ENCODE peak calls at places on chromosome 3, in eight cellular contexts. T is CD14-positive monocyte, R is HFF-Myc, X is endodermal cell, H is GM20000, C is upper lobe of right lung, M is kidney, B is astrocyte of the spinal cord. D is an unnamed sample.

GRCh38 chr3:73021301-73021700 is 24.7 kb downstream of the PPP4R2 start:
- DNase-seq in T (no peak), R (no peak), X (no peak), H (no peak), C (no peak), M (no peak), B (no peak), D (no peak)

GRCh38 chr3:52126036-52126435 is 28.2 kb downstream of the POC1A start:
- DNase-seq in T (peak), R (no peak), X (no peak), H (no peak), C (no peak), M (peak), B (peak), D (no peak)

GRCh38 chr3:12948891-12949711 is 107.7 kb upstream of the RPL32 start:
- DNase-seq in T (no peak), R (no peak), X (no peak), H (peak), C (peak), M (peak), B (peak), D (no peak)

GRCh38 chr3:10416730-10417300 is 88.6 kb downstream of the ATP2B2 start:
- DNase-seq in T (no peak), R (no peak), X (no peak), H (no peak), C (no peak), M (peak), B (no peak), D (no peak)

GRCh38 chr3:21484323-21485154 is 266.5 kb downstream of the ZNF385D start:
- DNase-seq in T (no peak), R (peak), X (peak), H (peak), C (no peak), M (no peak), B (peak), D (peak)

GRCh38 chr3:113268917-113269316 is 57.6 kb downstream of the BOC start:
- DNase-seq in T (no peak), R (no peak), X (no peak), H (no peak), C (no peak), M (no peak), B (no peak), D (no peak)

GRCh38 chr3:114711321-114711891 is 417.6 kb downstream of the TIGIT start:
- DNase-seq in T (no peak), R (no peak), X (no peak), H (no peak), C (no peak), M (no peak), B (no peak), D (no peak)

GRCh38 chr3:127597020-127597771 is 1.0 kb upstream of the MCM2 start:
- DNase-seq in T (no peak), R (no peak), X (no peak), H (no peak), C (no peak), M (no peak), B (no peak), D (no peak)

GRCh38 chr3:41854956-41855355 is 106.9 kb downstream of the ULK4 start:
- DNase-seq in T (no peak), R (no peak), X (no peak), H (no peak), C (no peak), M (no peak), B (no peak), D (no peak)

GRCh38 chr3:112741956-112742355 is 101.0 kb upstream of the CCDC80 start:
- DNase-seq in T (no peak), R (no peak), X (no peak), H (no peak), C (no peak), M (no peak), B (no peak), D (no peak)

GRCh38 chr3:172539273-172539672 is 16.0 kb upstream of the TNFSF10 start:
- DNase-seq in T (no peak), R (no peak), X (no peak), H (no peak), C (no peak), M (no peak), B (no peak), D (no peak)

GRCh38 chr3:51605938-51606337 is 65.1 kb upstream of the TEX264 start:
- DNase-seq in T (no peak), R (no peak), X (no peak), H (no peak), C (no peak), M (no peak), B (no peak), D (no peak)

GRCh38 chr3:23810342-23811116 is 4.8 kb downstream of the UBE2E1 start:
- DNase-seq in T (no peak), R (no peak), X (peak), H (peak), C (peak), M (peak), B (peak), D (peak)

GRCh38 chr3:160154033-160154432 is 71.2 kb upstream of the C3orf80 start:
- DNase-seq in T (no peak), R (no peak), X (no peak), H (no peak), C (no peak), M (no peak), B (peak), D (no peak)

GRCh38 chr3:115236496-115236895 is 89.4 kb upstream of the ZBTB20 start:
- DNase-seq in T (no peak), R (no peak), X (no peak), H (no peak), C (no peak), M (no peak), B (no peak), D (no peak)

GRCh38 chr3:179541094-179541493 is 21.6 kb upstream of the ACTL6A start:
- DNase-seq in T (no peak), R (no peak), X (no peak), H (no peak), C (no peak), M (no peak), B (no peak), D (no peak)

GRCh38 chr3:31831526-31832034 is 149.5 kb downstream of the OSBPL10 start:
- DNase-seq in T (no peak), R (no peak), X (no peak), H (no peak), C (no peak), M (no peak), B (no peak), D (no peak)

GRCh38 chr3:123055352-123055751 is 11.5 kb upstream of the PDIA5 start:
- DNase-seq in T (no peak), R (no peak), X (no peak), H (no peak), C (no peak), M (no peak), B (no peak), D (no peak)

GRCh38 chr3:42778644-42779043 is 5.6 kb upstream of the CCDC13 start:
- DNase-seq in T (no peak), R (no peak), X (no peak), H (no peak), C (no peak), M (no peak), B (peak), D (no peak)

GRCh38 chr3:179768080-179768479 is 115.2 kb downstream of the USP13 start:
- DNase-seq in T (no peak), R (peak), X (peak), H (no peak), C (no peak), M (no peak), B (peak), D (no peak)

GRCh38 chr3:14278799-14279705 is 100.4 kb downstream of the LSM3 start:
- DNase-seq in T (no peak), R (no peak), X (peak), H (no peak), C (no peak), M (no peak), B (no peak), D (no peak)

GRCh38 chr3:107429330-107430181 is 52.3 kb downstream of the CCDC54 start:
- DNase-seq in T (peak), R (peak), X (peak), H (peak), C (peak), M (peak), B (peak), D (peak)

GRCh38 chr3:48662753-48663488 is at the start of gene CELSR3:
- DNase-seq in T (no peak), R (peak), X (peak), H (peak), C (peak), M (peak), B (peak), D (peak)

GRCh38 chr3:15300318-15301078 is 31.9 kb downstream of the SH3BP5 start:
- DNase-seq in T (peak), R (no peak), X (no peak), H (no peak), C (no peak), M (peak), B (peak), D (no peak)

GRCh38 chr3:56976666-56977560 is 83.6 kb upstream of the SPATA12 start:
- DNase-seq in T (no peak), R (peak), X (no peak), H (no peak), C (no peak), M (no peak), B (peak), D (no peak)

GRCh38 chr3:194117114-194117845 is 18.7 kb upstream of the HES1 start:
- DNase-seq in T (no peak), R (no peak), X (no peak), H (no peak), C (no peak), M (no peak), B (no peak), D (no peak)

GRCh38 chr3:70561796-70562195 is 249.4 kb upstream of the MDFIC2 start:
- DNase-seq in T (no peak), R (no peak), X (no peak), H (no peak), C (no peak), M (no peak), B (peak), D (no peak)

GRCh38 chr3:135097276-135097946 is 302.4 kb downstream of the EPHB1 start:
- DNase-seq in T (no peak), R (no peak), X (peak), H (no peak), C (no peak), M (no peak), B (no peak), D (no peak)

GRCh38 chr3:195203631-195204030 is 67.3 kb downstream of the XXYLT1 start:
- DNase-seq in T (no peak), R (no peak), X (peak), H (no peak), C (no peak), M (no peak), B (no peak), D (no peak)

GRCh38 chr3:134630506-134630905 is 20.3 kb downstream of the KY start:
- DNase-seq in T (no peak), R (no peak), X (peak), H (no peak), C (no peak), M (no peak), B (no peak), D (no peak)

GRCh38 chr3:8355346-8355745 is 146.3 kb upstream of the LMCD1 start:
- DNase-seq in T (no peak), R (no peak), X (no peak), H (no peak), C (no peak), M (no peak), B (no peak), D (no peak)

GRCh38 chr3:61704807-61705206 is 143.4 kb downstream of the PTPRG start:
- DNase-seq in T (no peak), R (no peak), X (peak), H (no peak), C (no peak), M (no peak), B (no peak), D (no peak)

GRCh38 chr3:195546130-195546560 is 3.0 kb upstream of the PPP1R2 start:
- DNase-seq in T (no peak), R (peak), X (no peak), H (no peak), C (no peak), M (peak), B (peak), D (peak)

GRCh38 chr3:136171097-136171542 is 25.0 kb downstream of the MSL2 start:
- DNase-seq in T (no peak), R (no peak), X (no peak), H (no peak), C (no peak), M (no peak), B (no peak), D (no peak)

GRCh38 chr3:27484002-27484844 is at the start of gene SLC4A7:
- DNase-seq in T (peak), R (peak), X (peak), H (peak), C (peak), M (peak), B (peak), D (peak)

GRCh38 chr3:150090877-150091276 is 120.2 kb upstream of the PFN2 start:
- DNase-seq in T (no peak), R (no peak), X (no peak), H (no peak), C (no peak), M (no peak), B (no peak), D (no peak)

DNA sequence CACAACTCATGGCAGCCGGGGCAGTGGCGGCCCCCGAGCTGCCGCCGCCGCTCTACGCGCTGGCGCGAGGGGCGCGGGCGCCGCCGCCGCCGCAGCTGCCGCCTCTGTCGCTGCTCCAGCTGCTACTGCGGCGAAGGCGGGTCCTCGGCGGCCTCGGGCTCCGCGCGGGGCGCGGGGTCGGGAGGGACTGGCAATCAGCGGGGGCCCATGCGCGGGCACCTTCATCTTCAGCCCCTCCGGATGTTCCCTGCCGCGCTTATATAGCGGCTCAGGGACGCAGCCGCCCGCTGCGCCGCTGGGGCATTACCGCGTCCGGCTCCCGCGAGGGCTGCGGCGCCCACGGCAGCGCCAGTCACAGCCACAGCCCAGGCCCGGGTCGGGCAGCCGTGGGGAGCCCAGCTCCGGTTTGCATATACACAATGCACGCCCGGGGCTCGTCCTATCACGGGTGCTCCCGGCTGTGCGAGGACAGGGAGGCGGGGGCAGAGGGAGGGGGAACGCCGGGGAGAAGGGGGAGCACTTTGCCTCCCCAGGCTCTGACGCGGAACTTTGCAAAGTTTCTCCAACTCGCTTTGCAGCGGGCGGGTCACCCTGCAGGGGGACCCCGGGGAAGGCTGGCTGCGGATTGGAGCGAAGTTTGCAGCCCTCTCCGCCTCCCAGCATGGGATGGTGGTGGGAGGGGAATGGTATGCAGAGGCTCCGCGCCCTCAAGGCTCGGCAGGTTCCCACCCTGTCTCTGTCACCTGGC is at the start of gene VGLL3:
- DNase-seq in T (no peak), R (peak), X (peak), H (peak), C (peak), M (peak), B (peak), D (peak)
- TF ChIP-seq CTCF in T (no peak), R (no peak), X (peak), H (no peak), C (no peak), M (no peak), B (peak), D (peak)

DNA sequence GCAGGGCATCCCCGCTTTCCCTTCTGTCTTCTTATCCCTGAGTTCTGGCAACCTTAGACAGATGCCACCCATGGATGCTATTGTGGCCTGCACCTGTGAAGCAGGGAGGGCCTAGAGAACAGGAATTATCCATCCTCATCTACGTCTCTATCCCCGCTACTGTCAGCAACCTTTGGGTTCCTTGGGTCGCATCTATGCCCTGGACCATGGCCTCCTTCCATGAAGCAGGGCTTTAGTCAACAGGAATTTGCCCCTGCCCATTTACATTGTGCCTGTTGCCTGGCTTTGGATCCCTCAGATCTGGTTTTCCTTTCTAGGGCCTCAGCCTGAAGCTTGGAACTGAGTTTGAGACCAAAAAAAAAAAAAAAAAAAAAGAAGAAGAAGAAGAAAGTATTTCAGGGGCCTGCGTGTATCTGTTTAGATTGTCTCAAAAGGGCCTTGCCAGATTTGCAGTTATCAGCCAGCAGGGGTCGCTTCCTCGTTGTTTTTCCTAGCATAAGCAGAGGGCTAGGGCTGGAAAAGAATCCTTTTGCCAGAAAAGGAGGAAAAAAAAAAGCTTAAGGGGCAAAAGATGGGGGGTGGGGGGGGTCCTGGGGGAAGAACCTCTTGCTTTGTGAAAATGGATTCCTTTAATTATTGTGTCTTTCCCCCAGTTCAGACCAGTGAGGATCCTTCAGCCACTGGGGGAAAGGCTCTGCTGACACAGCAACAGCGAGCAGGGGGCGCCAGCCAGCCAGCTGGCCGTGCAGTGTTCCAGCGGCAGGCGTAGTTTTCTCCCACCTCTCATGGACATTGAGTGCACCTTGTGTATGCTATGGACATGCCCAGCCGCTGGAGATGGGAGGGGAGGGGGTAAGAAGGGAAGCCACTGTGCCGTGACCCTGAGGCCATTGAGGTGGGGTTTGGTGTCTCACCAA is 65.7 kb upstream of the ALDH1L1 start:
- DNase-seq in T (no peak), R (peak), X (peak), H (no peak), C (peak), M (no peak), B (peak), D (peak)
- TF ChIP-seq CTCF in T (peak), R (peak), X (peak), H (peak), C (peak), M (peak), B (peak), D (peak)

GRCh38 chr3:36698314-36698713 is 66.0 kb downstream of the DCLK3 start:
- DNase-seq in T (no peak), R (no peak), X (peak), H (no peak), C (no peak), M (no peak), B (no peak), D (no peak)
- TF ChIP-seq CTCF in T (no peak), R (no peak), X (no peak), H (no peak), C (no peak), M (no peak), B (no peak), D (no peak)

GRCh38 chr3:38960953-38961622 is 90.7 kb downstream of the SCN11A start:
- DNase-seq in T (no peak), R (peak), X (peak), H (peak), C (no peak), M (no peak), B (peak), D (no peak)
- TF ChIP-seq CTCF in T (peak), R (peak), X (peak), H (peak), C (peak), M (peak), B (peak), D (peak)

GRCh38 chr3:101544181-101544850 is 17.4 kb upstream of the TRMT10C start:
- DNase-seq in T (no peak), R (no peak), X (no peak), H (no peak), C (no peak), M (no peak), B (no peak), D (no peak)
- TF ChIP-seq CTCF in T (no peak), R (no peak), X (peak), H (no peak), C (no peak), M (no peak), B (peak), D (peak)

GRCh38 chr3:129326138-129326537 is 47.5 kb downstream of the HMCES start:
- DNase-seq in T (no peak), R (no peak), X (peak), H (no peak), C (no peak), M (peak), B (no peak), D (no peak)

GRCh38 chr3:129324855-129325254 is 46.2 kb downstream of the HMCES start:
- DNase-seq in T (no peak), R (no peak), X (peak), H (no peak), C (no peak), M (peak), B (no peak), D (no peak)

GRCh38 chr3:129325383-129325782 is 46.7 kb downstream of the HMCES start:
- DNase-seq in T (no peak), R (no peak), X (no peak), H (no peak), C (no peak), M (peak), B (no peak), D (no peak)

GRCh38 chr3:129321887-129322286 is 43.2 kb downstream of the HMCES start:
- DNase-seq in T (no peak), R (no peak), X (no peak), H (no peak), C (no peak), M (no peak), B (no peak), D (no peak)

GRCh38 chr3:129323651-129324294 is 45.1 kb downstream of the HMCES start:
- DNase-seq in T (no peak), R (no peak), X (peak), H (peak), C (no peak), M (peak), B (no peak), D (no peak)
- TF ChIP-seq CTCF in T (peak), R (no peak), X (peak), H (peak), C (peak), M (no peak), B (no peak), D (no peak)

GRCh38 chr3:100306695-100307094 is 27.9 kb upstream of the NIT2 start:
- DNase-seq in T (no peak), R (no peak), X (no peak), H (no peak), C (no peak), M (no peak), B (no peak), D (no peak)
- TF ChIP-seq CTCF in T (no peak), R (no peak), X (no peak), H (no peak), C (no peak), M (no peak), B (no peak), D (no peak)

DNA sequence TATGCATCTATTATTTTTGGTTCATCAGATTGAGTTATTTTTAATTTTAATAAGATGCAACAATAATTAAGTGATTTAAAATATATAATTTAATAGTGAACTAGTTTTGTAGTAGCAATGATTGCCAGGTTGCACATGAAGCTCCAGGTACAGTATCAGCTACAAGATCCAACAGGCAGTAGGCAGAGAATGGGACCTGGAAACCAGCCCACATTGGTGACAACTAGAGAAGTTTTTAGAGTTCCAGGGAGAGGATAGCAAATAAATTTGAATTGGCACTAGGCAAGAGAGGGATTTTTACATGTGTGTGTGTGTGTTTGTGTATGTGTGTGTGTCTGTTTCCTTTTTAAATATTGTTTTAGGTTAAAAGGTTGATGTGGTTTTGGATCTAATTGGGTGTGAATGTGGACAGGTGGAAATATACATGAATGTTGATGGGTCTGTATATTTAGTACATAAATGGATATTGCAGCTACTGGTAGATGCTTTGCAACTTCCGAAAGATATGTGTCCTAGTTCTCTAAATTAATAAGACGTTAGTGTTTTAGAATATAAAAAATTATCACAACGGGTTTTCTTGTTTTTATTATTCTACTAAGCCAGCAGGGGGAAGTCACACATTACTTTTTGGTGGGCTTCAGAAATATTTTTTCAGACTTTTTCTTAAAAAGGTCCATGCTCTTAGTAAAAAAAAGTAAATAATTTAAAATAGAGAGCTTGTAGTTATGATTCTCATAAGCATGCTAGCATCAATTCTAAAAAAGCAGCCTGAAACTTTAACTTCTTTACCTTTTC is 110.1 kb upstream of the GBE1 start:
- DNase-seq in T (no peak), R (no peak), X (no peak), H (no peak), C (no peak), M (no peak), B (no peak), D (no peak)
- TF ChIP-seq CTCF in T (peak), R (no peak), X (peak), H (no peak), C (peak), M (no peak), B (no peak), D (peak)

D was measured in osteocyte.